ENCODE peak calls at places on chromosomes 6 and 20, in eight cellular contexts. Q is AG04450, W is uterus, E is mucosa of descending colon, O is left ventricle myocardium inferior, X is HepG2, G is small intestine, M is astrocyte. Z is an unnamed sample.

GRCh38 chr6:29797120-29797519 is 30.5 kb upstream of the HLA-G start:
- DNase-seq in Q (no peak), W (no peak), E (no peak), O (no peak), X (no peak), G (peak; percentile 53), M (no peak), Z (no peak)

GRCh38 chr6:40042232-40042631 is 108.0 kb upstream of the MOCS1 start:
- DNase-seq in Q (no peak), W (no peak), E (no peak), O (no peak), X (no peak), G (no peak), M (no peak), Z (no peak)

GRCh38 chr6:152636675-152637421 is at the start of gene SYNE1:
- DNase-seq in Q (no peak), W (peak; percentile 56), E (peak; percentile 53), O (peak; percentile 54), X (no peak), G (no peak), M (peak; percentile 14), Z (no peak)

GRCh38 chr6:154384196-154384595 is 27.6 kb upstream of the IPCEF1 start:
- DNase-seq in Q (no peak), W (no peak), E (no peak), O (no peak), X (no peak), G (no peak), M (no peak), Z (no peak)

GRCh38 chr6:163263196-163263595 is 151.3 kb upstream of the QKI start:
- DNase-seq in Q (no peak), W (no peak), E (no peak), O (peak; percentile 43), X (no peak), G (no peak), M (peak; percentile 36), Z (no peak)

GRCh38 chr6:9978480-9978879 is 436.4 kb downstream of the TFAP2A start:
- DNase-seq in Q (no peak), W (no peak), E (no peak), O (no peak), X (no peak), G (no peak), M (no peak), Z (no peak)

GRCh38 chr6:41767112-41767946 is 12.4 kb downstream of the FRS3 start:
- DNase-seq in Q (peak; percentile 55), W (peak; percentile 43), E (no peak), O (peak; percentile 31), X (peak; percentile 82), G (peak; percentile 51), M (peak; percentile 70), Z (peak; percentile 80)

GRCh38 chr20:57713951-57714350 is 4.1 kb upstream of the PMEPA1 start:
- DNase-seq in Q (no peak), W (no peak), E (no peak), O (no peak), X (no peak), G (no peak), M (no peak), Z (no peak)

GRCh38 chr6:128365520-128366160 is 154.8 kb downstream of the PTPRK start:
- DNase-seq in Q (no peak), W (no peak), E (no peak), O (no peak), X (peak; percentile 77), G (peak; percentile 92), M (no peak), Z (no peak)

GRCh38 chr20:12179692-12180091 is 262.0 kb downstream of the BTBD3 start:
- DNase-seq in Q (no peak), W (no peak), E (no peak), O (no peak), X (no peak), G (no peak), M (no peak), Z (no peak)

GRCh38 chr6:163284151-163284550 is 130.4 kb upstream of the QKI start:
- DNase-seq in Q (no peak), W (no peak), E (no peak), O (no peak), X (no peak), G (no peak), M (no peak), Z (no peak)

GRCh38 chr6:46419576-46420002 is 71.7 kb downstream of the RCAN2 start:
- DNase-seq in Q (peak; percentile 15), W (peak; percentile 55), E (no peak), O (no peak), X (peak; percentile 66), G (peak; percentile 75), M (peak; percentile 23), Z (no peak)

GRCh38 chr6:36387440-36388303 is at the start of gene ETV7:
- DNase-seq in Q (no peak), W (peak; percentile 39), E (peak; percentile 73), O (no peak), X (no peak), G (peak; percentile 82), M (no peak), Z (no peak)

GRCh38 chr20:37879003-37879599 is 23.8 kb upstream of the VSTM2L start:
- DNase-seq in Q (no peak), W (no peak), E (no peak), O (no peak), X (no peak), G (no peak), M (no peak), Z (no peak)

GRCh38 chr6:8329592-8329991 is 105.8 kb downstream of the SLC35B3 start:
- DNase-seq in Q (no peak), W (no peak), E (no peak), O (no peak), X (no peak), G (no peak), M (no peak), Z (no peak)

GRCh38 chr6:111623046-111623718 is 17.5 kb upstream of the TRAF3IP2 start:
- DNase-seq in Q (no peak), W (no peak), E (no peak), O (no peak), X (no peak), G (no peak), M (no peak), Z (no peak)

GRCh38 chr6:165675120-165675519 is 12.1 kb upstream of the PDE10A start:
- DNase-seq in Q (no peak), W (no peak), E (no peak), O (no peak), X (no peak), G (no peak), M (no peak), Z (no peak)

GRCh38 chr20:60395993-60396392 is 437.8 kb downstream of the CDH26 start:
- DNase-seq in Q (no peak), W (no peak), E (no peak), O (no peak), X (no peak), G (no peak), M (no peak), Z (no peak)

GRCh38 chr6:169979873-169980440 is 228.5 kb downstream of the ERMARD start:
- DNase-seq in Q (no peak), W (no peak), E (no peak), O (no peak), X (no peak), G (no peak), M (no peak), Z (no peak)

GRCh38 chr6:153043719-153044118 is 41.2 kb upstream of the MTRF1L start:
- DNase-seq in Q (no peak), W (no peak), E (peak; percentile 55), O (no peak), X (no peak), G (peak; percentile 20), M (no peak), Z (no peak)

GRCh38 chr6:127641905-127642304 is 64.9 kb downstream of the C6orf58 start:
- DNase-seq in Q (peak; percentile 3), W (no peak), E (no peak), O (no peak), X (peak; percentile 26), G (peak; percentile 17), M (peak; percentile 9), Z (no peak)

GRCh38 chr20:54207053-54207742 is 689 bp upstream of the PFDN4 start:
- DNase-seq in Q (no peak), W (no peak), E (no peak), O (no peak), X (no peak), G (no peak), M (no peak), Z (no peak)
- H3K4me3 ChIP-seq in Q (peak overlapping the region; percentile 35), W (peak overlapping the region; percentile 85), E (no peak overlapping the region), O (peak overlapping the region; percentile 97), X (peak overlapping the region; percentile 82), G (no peak overlapping the region), M (no peak overlapping the region), Z (no peak overlapping the region)

DNA sequence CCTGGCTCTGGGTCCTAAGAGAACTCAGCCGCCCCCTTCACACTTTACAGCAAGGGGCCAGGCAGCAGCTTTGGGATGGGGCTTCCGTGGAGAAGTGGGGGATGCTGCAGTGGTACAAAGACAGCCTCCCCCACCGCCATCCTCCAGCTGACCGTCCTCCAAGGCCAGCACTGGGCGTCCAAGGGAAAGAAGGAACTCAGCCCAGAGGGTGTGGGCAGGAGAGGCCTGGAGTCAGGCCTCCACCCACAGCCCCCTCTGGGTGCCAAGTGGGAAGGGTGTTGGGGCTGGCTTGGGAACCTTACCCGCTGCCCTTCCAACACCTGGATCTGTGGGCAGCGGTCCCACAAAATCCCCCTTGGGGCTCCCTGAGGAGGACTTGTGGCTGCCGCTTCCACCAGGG is 13.1 kb downstream of the STMN3 start:
- DNase-seq in Q (no peak), W (no peak), E (peak; percentile 59), O (no peak), X (no peak), G (no peak), M (no peak), Z (no peak)
- H3K4me3 ChIP-seq in Q (no peak overlapping the region), W (no peak overlapping the region), E (no peak overlapping the region), O (peak overlapping the region; percentile 74), X (no peak overlapping the region), G (peak overlapping the region; percentile 19), M (no peak overlapping the region), Z (no peak overlapping the region)

GRCh38 chr6:18391018-18391417 is 3.9 kb downstream of the RNF144B start:
- DNase-seq in Q (no peak), W (no peak), E (no peak), O (no peak), X (no peak), G (no peak), M (no peak), Z (no peak)
- H3K4me3 ChIP-seq in Q (no peak overlapping the region), W (no peak overlapping the region), E (no peak overlapping the region), O (peak overlapping the region; percentile 76), X (no peak overlapping the region), G (no peak overlapping the region), M (no peak overlapping the region), Z (no peak overlapping the region)

GRCh38 chr6:106519460-106520394 is 109.6 kb downstream of the RTN4IP1 start:
- DNase-seq in Q (peak; percentile 76), W (no peak), E (peak; percentile 78), O (no peak), X (no peak), G (peak; percentile 66), M (peak; percentile 98), Z (peak; percentile 81)

GRCh38 chr6:106516629-106517028 is 112.7 kb downstream of the RTN4IP1 start:
- DNase-seq in Q (no peak), W (no peak), E (no peak), O (no peak), X (no peak), G (no peak), M (no peak), Z (no peak)

GRCh38 chr6:106517699-106518098 is 111.6 kb downstream of the RTN4IP1 start:
- DNase-seq in Q (no peak), W (no peak), E (no peak), O (no peak), X (no peak), G (no peak), M (no peak), Z (no peak)

GRCh38 chr6:106520711-106521367 is 108.5 kb downstream of the RTN4IP1 start:
- DNase-seq in Q (no peak), W (no peak), E (peak; percentile 82), O (no peak), X (no peak), G (peak; percentile 77), M (no peak), Z (no peak)

GRCh38 chr6:106518748-106519147 is 110.5 kb downstream of the RTN4IP1 start:
- DNase-seq in Q (no peak), W (no peak), E (no peak), O (no peak), X (no peak), G (no peak), M (no peak), Z (no peak)
- H3K4me3 ChIP-seq in Q (no peak overlapping the region), W (no peak overlapping the region), E (no peak overlapping the region), O (no peak overlapping the region), X (no peak overlapping the region), G (no peak overlapping the region), M (no peak overlapping the region), Z (no peak overlapping the region)

Z was measured in BJ.